ENCODE peak calls at places on chromosomes 1 and 21, in nine cellular contexts. B is MM.1S, U is GM23248, Z is PC-3, Q is keratinocyte, F is H1, M is fibroblast of lung, X is mammary epithelial cell, R is endothelial cell of umbilical vein. J is an unnamed sample.
A peak's percentile ranks its signal among the peaks of the same experiment; 100 is the strongest.

GRCh38 chr1:218557731-218558130 is 212.6 kb downstream of the TGFB2 start:
- DNase-seq in B (no peak), U (no peak), Z (peak; percentile 93), Q (no peak), F (no peak), M (peak; percentile 53), X (peak; percentile 61), R (peak; percentile 96), J (no peak)

GRCh38 chr1:10918531-10918930 is 93.9 kb upstream of the TARDBP start:
- DNase-seq in B (no peak), U (peak; percentile 66), Z (no peak), Q (no peak), F (no peak), M (peak; percentile 89), X (no peak), R (no peak), J (no peak)

GRCh38 chr1:167675440-167675839 is 45.4 kb downstream of the RCSD1 start:
- DNase-seq in B (no peak), U (no peak), Z (no peak), Q (no peak), F (no peak), M (no peak), X (no peak), R (no peak), J (no peak)

GRCh38 chr1:25642710-25643109 is 26.1 kb downstream of the MAN1C1 start:
- DNase-seq in B (peak; percentile 86), U (peak; percentile 70), Z (no peak), Q (no peak), F (no peak), M (peak; percentile 44), X (no peak), R (peak; percentile 69), J (no peak)

GRCh38 chr1:5279127-5279526 is 624.7 kb downstream of the AJAP1 start:
- DNase-seq in B (no peak), U (no peak), Z (no peak), Q (no peak), F (no peak), M (no peak), X (no peak), R (no peak), J (no peak)

GRCh38 chr1:174398246-174398645 is 49.5 kb upstream of the GPR52 start:
- DNase-seq in B (no peak), U (no peak), Z (no peak), Q (no peak), F (no peak), M (peak; percentile 93), X (no peak), R (no peak), J (no peak)

GRCh38 chr1:54547601-54548388 is at the start of gene ACOT11:
- DNase-seq in B (no peak), U (peak; percentile 89), Z (no peak), Q (no peak), F (no peak), M (peak; percentile 58), X (no peak), R (no peak), J (no peak)

GRCh38 chr1:35592991-35593769 is 20.1 kb downstream of the TFAP2E start:
- DNase-seq in B (no peak), U (no peak), Z (no peak), Q (no peak), F (no peak), M (peak; percentile 44), X (no peak), R (no peak), J (no peak)

GRCh38 chr1:97730271-97730670 is 190.6 kb downstream of the DPYD start:
- DNase-seq in B (no peak), U (no peak), Z (no peak), Q (no peak), F (no peak), M (no peak), X (no peak), R (no peak), J (no peak)

GRCh38 chr21:44913425-44914175 is 7.1 kb downstream of the ITGB2 start:
- DNase-seq in B (no peak), U (no peak), Z (no peak), Q (no peak), F (no peak), M (no peak), X (no peak), R (no peak), J (no peak)

GRCh38 chr1:185595835-185596667 is 138.1 kb upstream of the HMCN1 start:
- DNase-seq in B (peak; percentile 71), U (peak; percentile 52), Z (peak; percentile 64), Q (no peak), F (peak; percentile 23), M (peak; percentile 29), X (peak; percentile 44), R (peak; percentile 45), J (no peak)

GRCh38 chr1:3292051-3292722 is 162.3 kb upstream of the ARHGEF16 start:
- DNase-seq in B (no peak), U (no peak), Z (no peak), Q (no peak), F (no peak), M (no peak), X (no peak), R (no peak), J (no peak)

GRCh38 chr1:54996869-54997710 is 1.6 kb upstream of the BSND start:
- DNase-seq in B (no peak), U (peak; percentile 39), Z (no peak), Q (no peak), F (no peak), M (peak; percentile 50), X (no peak), R (peak; percentile 4), J (no peak)

GRCh38 chr1:240194120-240194519 is 102.4 kb downstream of the FMN2 start:
- DNase-seq in B (no peak), U (peak; percentile 76), Z (no peak), Q (no peak), F (no peak), M (peak; percentile 92), X (no peak), R (no peak), J (no peak)

GRCh38 chr1:47031059-47031458 is 7.6 kb downstream of the CYP4X1 start:
- DNase-seq in B (no peak), U (peak; percentile 17), Z (peak; percentile 79), Q (peak; percentile 40), F (no peak), M (peak; percentile 21), X (peak; percentile 82), R (peak; percentile 74), J (no peak)

GRCh38 chr1:116909511-116910378 is at the start of gene PTGFRN:
- DNase-seq in B (no peak), U (peak; percentile 78), Z (peak; percentile 71), Q (no peak), F (peak; percentile 39), M (peak; percentile 74), X (peak; percentile 81), R (peak; percentile 62), J (no peak)

GRCh38 chr1:160161965-160162705 is 10.7 kb downstream of the ATP1A4 start:
- DNase-seq in B (no peak), U (peak; percentile 62), Z (no peak), Q (no peak), F (peak; percentile 54), M (peak; percentile 15), X (no peak), R (peak; percentile 34), J (no peak)

GRCh38 chr1:109467301-109467777 is 993 bp downstream of the SYPL2 start:
- DNase-seq in B (no peak), U (no peak), Z (no peak), Q (no peak), F (no peak), M (no peak), X (no peak), R (no peak), J (no peak)

GRCh38 chr1:185567006-185567405 is 167.2 kb upstream of the HMCN1 start:
- DNase-seq in B (peak; percentile 65), U (peak; percentile 82), Z (peak; percentile 44), Q (no peak), F (no peak), M (peak; percentile 63), X (peak; percentile 92), R (peak; percentile 87), J (peak; percentile 60)

DNA sequence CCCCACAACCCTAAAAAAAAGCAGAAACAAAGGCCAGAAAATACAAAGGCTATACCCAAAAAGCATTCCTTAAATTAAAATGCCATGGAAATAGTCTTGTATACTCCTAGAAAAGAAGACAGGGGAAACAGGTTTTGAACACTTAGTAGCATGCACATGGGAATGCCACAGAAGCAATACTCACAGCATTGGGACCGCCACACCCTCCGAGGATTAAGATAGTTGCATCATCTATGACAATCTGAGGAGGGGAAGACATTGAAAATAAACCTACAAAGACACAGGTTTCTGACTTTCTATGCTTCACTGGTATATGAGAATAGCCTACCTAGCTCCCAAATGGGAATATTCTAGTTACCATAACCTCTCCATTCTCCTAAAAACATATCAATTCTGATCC is 15.9 kb upstream of the CPLANE2 start:
- DNase-seq in B (no peak), U (no peak), Z (peak; percentile 54), Q (no peak), F (no peak), M (no peak), X (no peak), R (no peak), J (no peak)
- TF ChIP-seq EZH2 in B (no peak), U (no peak), Z (no peak), Q (no peak), F (no peak), M (no peak), X (no peak), R (no peak), J (no peak)

GRCh38 chr1:100721502-100722205 is 2.1 kb downstream of the VCAM1 start:
- DNase-seq in B (no peak), U (peak; percentile 94), Z (no peak), Q (no peak), F (no peak), M (peak; percentile 94), X (peak; percentile 35), R (no peak), J (peak; percentile 98)
- H3K4me3 ChIP-seq in B (no peak overlapping the region), U (peak overlapping the region; percentile 63), Z (no peak overlapping the region), Q (no peak overlapping the region), F (no peak overlapping the region), M (peak overlapping the region; percentile 15), X (peak overlapping the region; percentile 34), R (no peak overlapping the region), J (peak overlapping the region; percentile 81)

DNA sequence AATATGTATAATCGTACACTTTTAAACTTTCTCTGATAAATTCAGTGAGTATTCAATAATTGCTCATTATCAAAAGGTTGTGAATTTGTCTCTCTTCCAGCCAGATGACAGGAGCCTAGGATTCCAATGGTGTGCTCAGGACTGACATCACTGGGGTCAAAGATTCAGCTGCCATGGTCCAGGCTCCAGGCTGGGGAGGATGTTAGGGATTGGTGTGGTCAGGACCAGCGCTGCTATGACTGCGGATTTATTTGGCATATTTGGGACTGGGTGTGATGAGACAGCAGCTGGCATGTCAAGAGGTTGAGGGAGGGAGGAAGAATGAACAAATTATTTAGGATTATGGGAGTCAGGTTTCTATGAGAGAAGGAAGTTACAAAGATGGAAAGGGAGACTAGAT is 48.2 kb upstream of the ABCA4 start:
- DNase-seq in B (no peak), U (no peak), Z (no peak), Q (no peak), F (no peak), M (no peak), X (no peak), R (no peak), J (no peak)
- H3K9ac ChIP-seq in B (no peak overlapping the region), U (no peak overlapping the region), Z (no peak overlapping the region), Q (no peak overlapping the region), F (no peak overlapping the region), M (no peak overlapping the region), X (no peak overlapping the region), R (no peak overlapping the region), J (no peak overlapping the region)

DNA sequence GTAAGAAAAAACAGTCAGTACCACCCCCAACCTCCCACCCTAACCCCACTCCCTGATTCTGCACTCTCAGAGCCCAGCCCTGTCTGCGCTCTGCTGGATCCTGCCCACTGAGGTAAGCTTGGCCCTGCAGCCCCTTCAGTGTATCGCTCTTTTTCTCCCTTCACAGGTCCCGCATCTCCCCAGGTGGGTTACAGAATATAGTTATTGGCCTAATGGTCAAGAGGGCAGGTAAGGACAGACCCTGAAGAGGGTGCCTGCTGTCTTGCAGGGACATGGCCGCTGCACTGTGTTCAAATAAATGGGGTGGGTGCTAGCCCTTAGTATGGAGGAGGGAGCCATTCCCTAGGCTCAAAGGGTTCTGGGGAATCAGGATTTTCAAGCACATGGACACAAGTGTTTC is 135.7 kb downstream of the ADSS2 start:
- DNase-seq in B (no peak), U (no peak), Z (no peak), Q (no peak), F (no peak), M (no peak), X (no peak), R (no peak), J (no peak)
- TF ChIP-seq EZH2 in B (no peak), U (no peak), Z (no peak), Q (no peak), F (no peak), M (no peak), X (no peak), R (no peak), J (no peak)

J was measured in SK-N-MC.